ENCODE peak calls at places on chromosomes 5 and 9, in six cellular contexts. U, T, V, Z, R and S are unnamed samples. For H3K4me1 and H3K36me3, the result is how much of the 10 kb centered on the place peaks cover.

GRCh38 chr5:139690385-139691274 is 42.5 kb downstream of the CXXC5 start:
- DNase-seq in U (peak), T (no peak), V (no peak), Z (peak), R (no peak), S (no peak)

GRCh38 chr5:107515521-107515920 is 155.2 kb downstream of the EFNA5 start:
- DNase-seq in U (no peak), T (no peak), V (no peak), Z (no peak), R (no peak), S (no peak)

GRCh38 chr9:135282001-135282731 is 194.7 kb downstream of the OLFM1 start:
- DNase-seq in U (peak), T (peak), V (peak), Z (no peak), R (no peak), S (no peak)

GRCh38 chr5:40475546-40475945 is 204.2 kb upstream of the PTGER4 start:
- DNase-seq in U (no peak), T (no peak), V (no peak), Z (no peak), R (no peak), S (no peak)

GRCh38 chr9:129720181-129720864 is 32.5 kb downstream of the PTGES start:
- DNase-seq in U (peak), T (no peak), V (peak), Z (peak), R (no peak), S (no peak)

GRCh38 chr5:115583474-115583873 is 18.8 kb downstream of the TICAM2 start:
- DNase-seq in U (no peak), T (no peak), V (no peak), Z (no peak), R (no peak), S (no peak)

GRCh38 chr5:6408627-6409446 is 30.5 kb upstream of the MED10 start:
- DNase-seq in U (peak), T (no peak), V (no peak), Z (no peak), R (no peak), S (no peak)

GRCh38 chr5:169256191-169256590 is 44.7 kb downstream of the SLIT3 start:
- DNase-seq in U (no peak), T (no peak), V (no peak), Z (no peak), R (no peak), S (no peak)

GRCh38 chr5:67061511-67061910 is 135.1 kb downstream of the CD180 start:
- DNase-seq in U (no peak), T (no peak), V (no peak), Z (no peak), R (no peak), S (no peak)

GRCh38 chr5:58462623-58463230 is 2.8 kb upstream of the PLK2 start:
- DNase-seq in U (peak), T (peak), V (peak), Z (no peak), R (no peak), S (peak)

GRCh38 chr5:141182248-141182647 is at the start of gene PCDHB16:
- DNase-seq in U (peak), T (no peak), V (peak), Z (peak), R (no peak), S (peak)

GRCh38 chr9:19431361-19432171 is 22.8 kb downstream of the ACER2 start:
- DNase-seq in U (no peak), T (no peak), V (no peak), Z (no peak), R (no peak), S (no peak)

GRCh38 chr5:16619136-16619535 is 2.3 kb upstream of the RETREG1 start:
- DNase-seq in U (no peak), T (no peak), V (no peak), Z (no peak), R (no peak), S (no peak)

GRCh38 chr5:75656311-75657003 is 45.2 kb downstream of the ANKDD1B start:
- DNase-seq in U (no peak), T (no peak), V (no peak), Z (no peak), R (no peak), S (no peak)

GRCh38 chr9:77497322-77498198 is 150.6 kb downstream of the GNA14 start:
- DNase-seq in U (no peak), T (no peak), V (no peak), Z (no peak), R (no peak), S (no peak)

GRCh38 chr9:28234899-28235277 is 661.6 kb upstream of the C9orf72 start:
- DNase-seq in U (no peak), T (no peak), V (no peak), Z (no peak), R (no peak), S (peak)

DNA sequence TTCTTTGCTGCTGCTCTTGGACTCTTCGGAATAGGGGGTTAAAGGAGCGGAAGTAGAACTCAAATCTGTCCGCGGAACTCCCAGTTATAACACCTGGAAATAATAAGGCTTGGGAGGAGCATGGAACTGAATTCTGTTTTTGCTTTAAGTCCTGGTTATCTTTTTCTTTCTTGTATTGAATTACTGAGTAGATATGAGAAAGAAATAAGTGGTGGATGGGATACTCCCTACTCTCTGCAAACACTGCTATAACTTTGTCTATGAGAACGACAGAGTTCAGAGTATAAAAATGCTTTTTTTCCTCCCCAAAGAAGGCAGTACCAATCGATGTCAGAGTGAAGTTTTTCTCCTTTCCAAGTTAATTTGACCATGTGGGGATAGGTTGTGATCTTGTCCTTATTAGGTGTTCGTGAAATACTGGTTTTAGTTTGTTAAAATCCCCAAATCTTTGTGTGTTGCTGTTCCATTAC is 1.2 kb downstream of the RIC1 start:
- DNase-seq in U (peak), T (no peak), V (peak), Z (no peak), R (no peak), S (no peak)
- H3K4me1 ChIP-seq in U (under half), T (under half), V (under half), Z (under half), R (under half), S (under half)

GRCh38 chr5:51433052-51433710 is 49.9 kb downstream of the ISL1 start:
- DNase-seq in U (no peak), T (peak), V (no peak), Z (no peak), R (no peak), S (no peak)
- H3K36me3 ChIP-seq in U (under half), T (under half), V (under half), Z (under half), R (under half), S (under half)

DNA sequence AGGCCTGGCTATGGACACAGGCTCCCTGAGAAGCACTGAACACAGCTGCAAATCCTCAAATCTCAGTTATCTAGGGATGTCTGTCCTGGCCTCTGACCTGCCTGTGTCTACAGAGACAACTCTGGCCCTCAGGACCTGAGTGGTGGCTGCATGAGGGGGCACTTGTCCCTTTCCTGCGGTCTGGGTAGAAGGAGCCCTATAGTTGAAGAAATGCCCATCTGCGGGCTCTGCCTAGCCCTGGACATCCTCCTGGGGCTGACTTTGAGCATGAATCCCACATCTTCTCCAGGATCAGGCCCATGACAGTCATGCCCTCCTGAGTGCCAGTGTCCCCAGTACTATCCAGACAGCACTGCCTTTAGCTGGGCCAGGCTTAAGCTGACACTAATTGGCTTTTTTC is 10.0 kb downstream of the DNAJB5 start:
- DNase-seq in U (no peak), T (no peak), V (no peak), Z (no peak), R (no peak), S (no peak)
- TF ChIP-seq ZNF274 in U (no peak), T (no peak), V (no peak), Z (no peak), R (no peak), S (no peak)

GRCh38 chr9:93133641-93134017 is 422 bp downstream of the NINJ1 start:
- DNase-seq in U (peak), T (no peak), V (peak), Z (peak), R (no peak), S (no peak)
- H3K4me1 ChIP-seq in U (half or more), T (under half), V (half or more), Z (under half), R (under half), S (under half)

GRCh38 chr5:643351-643801 is 31.2 kb downstream of the CEP72 start:
- DNase-seq in U (no peak), T (no peak), V (no peak), Z (no peak), R (no peak), S (no peak)

GRCh38 chr5:640461-641330 is 28.6 kb downstream of the CEP72 start:
- DNase-seq in U (no peak), T (no peak), V (no peak), Z (peak), R (no peak), S (no peak)

GRCh38 chr5:641331-641765 is 29.2 kb downstream of the CEP72 start:
- DNase-seq in U (no peak), T (no peak), V (no peak), Z (no peak), R (no peak), S (no peak)

GRCh38 chr5:643811-644271 is 31.7 kb downstream of the CEP72 start:
- DNase-seq in U (no peak), T (no peak), V (no peak), Z (no peak), R (peak), S (no peak)

DNA sequence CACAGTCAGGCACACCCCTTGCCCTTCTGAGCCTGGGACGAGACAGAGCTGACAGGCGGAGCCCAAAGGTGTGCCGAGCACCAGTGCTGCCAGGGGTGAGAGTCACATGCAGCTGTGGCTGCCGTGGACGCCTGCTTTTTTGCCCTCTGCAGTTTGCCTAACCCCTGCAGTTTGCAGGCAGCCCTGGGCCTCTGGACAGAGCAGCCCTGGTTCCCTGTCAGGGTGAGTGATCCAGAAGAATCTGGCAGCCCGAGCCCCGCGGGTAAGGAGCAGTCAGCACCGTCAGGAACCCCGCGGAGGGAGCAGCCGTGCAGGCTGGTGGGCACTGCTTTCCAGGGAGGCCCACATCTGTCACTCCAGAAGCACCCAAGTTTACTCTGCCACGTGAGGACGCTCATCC is 30.3 kb downstream of the CEP72 start:
- DNase-seq in U (no peak), T (no peak), V (no peak), Z (no peak), R (no peak), S (no peak)
- H3K36me3 ChIP-seq in U (half or more), T (under half), V (under half), Z (under half), R (under half), S (half or more)

DNA sequence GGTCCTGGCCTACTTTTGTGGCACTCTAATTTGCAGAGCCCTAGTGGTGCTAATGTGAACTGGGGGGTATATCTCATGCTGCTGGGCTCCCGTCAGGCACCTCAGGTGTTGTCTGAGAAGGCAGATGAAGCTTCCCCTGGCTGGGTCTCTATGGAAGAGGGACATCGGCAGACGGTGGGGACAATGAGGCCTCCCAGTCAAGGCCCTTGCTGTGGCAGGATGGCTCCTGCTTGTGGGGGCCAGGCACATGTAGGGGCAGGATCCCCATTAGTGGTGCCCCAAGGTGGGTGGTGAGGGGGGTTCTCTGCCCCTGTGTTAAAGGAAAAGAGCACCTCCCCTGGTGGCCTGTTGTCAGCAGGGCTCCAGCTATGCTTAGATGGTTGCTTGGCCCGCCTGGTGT is 192.8 kb upstream of the S1PR3 start:
- DNase-seq in U (no peak), T (no peak), V (no peak), Z (no peak), R (no peak), S (no peak)
- TF ChIP-seq ZNF274 in U (no peak), T (no peak), V (no peak), Z (no peak), R (no peak), S (no peak)

GRCh38 chr5:82356808-82357671 is 78.9 kb upstream of the RPS23 start:
- DNase-seq in U (peak), T (peak), V (peak), Z (no peak), R (peak), S (no peak)
- H3K4me1 ChIP-seq in U (under half), T (under half), V (half or more), Z (under half), R (under half), S (under half)

GRCh38 chr9:128497824-128498610 is 6.5 kb upstream of the GLE1 start:
- DNase-seq in U (no peak), T (no peak), V (no peak), Z (no peak), R (no peak), S (no peak)
- H3K36me3 ChIP-seq in U (half or more), T (under half), V (under half), Z (under half), R (under half), S (half or more)

GRCh38 chr9:81687521-81688261 is 1.7 kb downstream of the TLE1 start:
- DNase-seq in U (no peak), T (no peak), V (peak), Z (peak), R (no peak), S (peak)
- TF ChIP-seq ZNF274 in U (no peak), T (no peak), V (no peak), Z (no peak), R (no peak), S (no peak)

DNA sequence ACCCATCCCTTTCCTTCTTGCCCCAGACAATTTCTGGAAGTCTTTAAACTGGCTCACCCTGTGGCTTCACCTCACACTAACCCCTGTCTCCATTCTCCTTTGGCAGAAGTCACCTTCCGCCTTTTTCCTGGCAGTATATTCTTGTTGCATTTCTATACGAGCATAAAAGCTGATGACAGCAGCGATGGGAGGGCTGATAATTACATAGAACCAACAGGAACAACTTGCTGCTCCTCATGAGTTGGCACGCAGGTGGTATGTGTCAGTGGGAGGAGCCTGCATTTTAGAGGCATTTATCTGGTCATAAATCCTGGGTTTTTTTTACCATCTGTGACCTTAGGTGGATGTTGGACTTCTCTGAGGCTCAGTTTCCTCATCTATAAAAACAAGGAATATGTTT is 61.4 kb upstream of the CKMT2 start:
- DNase-seq in U (no peak), T (no peak), V (no peak), Z (no peak), R (no peak), S (no peak)
- H3K4me1 ChIP-seq in U (under half), T (under half), V (under half), Z (under half), R (under half), S (under half)